ENCODE peak calls at places on chromosome 18, in four cellular contexts. H is NCI-H1092 treated with DMSO at 0.1 percent for 48 hours, W is T follicular helper cell, R is testis. J is an unnamed sample.
A peak's percentile ranks its signal among the peaks of the same experiment; 100 is the strongest.

GRCh38 chr18:47917923-47918610 is 12.4 kb downstream of the SMAD2 start:
- DNase-seq in H (no peak), W (no peak), R (no peak), J (no peak)

GRCh38 chr18:32771169-32771751 is 1.6 kb downstream of the KLHL14 start:
- DNase-seq in H (peak; percentile 68), W (no peak), R (no peak), J (no peak)

GRCh38 chr18:21735452-21736015 is 5.1 kb upstream of the MIB1 start:
- DNase-seq in H (no peak), W (peak; percentile 59), R (peak; percentile 19), J (no peak)

GRCh38 chr18:3596324-3597158 is 146.6 kb downstream of the TGIF1 start:
- DNase-seq in H (peak; percentile 0), W (no peak), R (peak; percentile 86), J (peak; percentile 76)

GRCh38 chr18:59929621-59930295 is 30.0 kb downstream of the PMAIP1 start:
- DNase-seq in H (no peak), W (no peak), R (no peak), J (no peak)

GRCh38 chr18:69752737-69753380 is 194.8 kb downstream of the CD226 start:
- DNase-seq in H (no peak), W (no peak), R (no peak), J (no peak)

GRCh38 chr18:12246849-12247808 is 7.0 kb upstream of the CIDEA start:
- DNase-seq in H (no peak), W (no peak), R (no peak), J (no peak)

GRCh38 chr18:35050638-35051287 is 9.6 kb downstream of the MAPRE2 start:
- DNase-seq in H (no peak), W (no peak), R (no peak), J (no peak)

GRCh38 chr18:11808001-11808855 is 43.0 kb upstream of the CHMP1B start:
- DNase-seq in H (no peak), W (no peak), R (no peak), J (no peak)

GRCh38 chr18:74115046-74115445 is 32.6 kb downstream of the FBXO15 start:
- DNase-seq in H (no peak), W (no peak), R (no peak), J (no peak)

GRCh38 chr18:7038330-7038846 is 79.2 kb downstream of the LAMA1 start:
- DNase-seq in H (peak; percentile 79), W (no peak), R (peak; percentile 92), J (no peak)

GRCh38 chr18:57915848-57916596 is 112.9 kb upstream of the ATP8B1 start:
- DNase-seq in H (peak; percentile 83), W (no peak), R (no peak), J (no peak)